ENCODE peak calls at places on chromosome 2, in eight cellular contexts. B is uterus, M is thoracic aorta, Q is pancreas, E is ascending aorta, X is lower lobe of right lung, Z is IMR-90, C is neuronal stem cell. T is an unnamed sample.

GRCh38 chr2:105329561-105330495 is at the start of gene TGFBRAP1:
- DNase-seq in B (peak; percentile 48), M (no peak), Q (peak; percentile 60), E (no peak), X (peak; percentile 69), Z (peak; percentile 42), C (peak; percentile 41), T (peak; percentile 56)

GRCh38 chr2:16763493-16763899 is 97.9 kb upstream of the CYRIA start:
- DNase-seq in B (no peak), M (no peak), Q (no peak), E (no peak), X (no peak), Z (no peak), C (no peak), T (no peak)

GRCh38 chr2:208570066-208570465 is 163.5 kb downstream of the PTH2R start:
- DNase-seq in B (no peak), M (no peak), Q (no peak), E (no peak), X (no peak), Z (no peak), C (no peak), T (no peak)

GRCh38 chr2:1593371-1594205 is 150.7 kb downstream of the PXDN start:
- DNase-seq in B (no peak), M (no peak), Q (no peak), E (no peak), X (peak; percentile 43), Z (peak; percentile 89), C (no peak), T (no peak)

GRCh38 chr2:55620123-55620779 is 2.8 kb upstream of the PPP4R3B start:
- DNase-seq in B (no peak), M (no peak), Q (peak; percentile 36), E (no peak), X (no peak), Z (peak; percentile 14), C (no peak), T (no peak)

GRCh38 chr2:98269274-98269673 is 77.0 kb upstream of the CNGA3 start:
- DNase-seq in B (no peak), M (no peak), Q (peak; percentile 37), E (no peak), X (no peak), Z (peak; percentile 63), C (peak; percentile 36), T (no peak)

GRCh38 chr2:223075301-223076270 is 23.6 kb downstream of the KCNE4 start:
- DNase-seq in B (no peak), M (no peak), Q (no peak), E (no peak), X (no peak), Z (peak; percentile 86), C (no peak), T (no peak)

GRCh38 chr2:100988630-100989417 is 13.3 kb upstream of the RPL31 start:
- DNase-seq in B (no peak), M (no peak), Q (no peak), E (no peak), X (no peak), Z (peak; percentile 43), C (no peak), T (no peak)

GRCh38 chr2:51490576-51491234 is 458.8 kb upstream of the NRXN1 start:
- DNase-seq in B (no peak), M (no peak), Q (no peak), E (no peak), X (no peak), Z (no peak), C (no peak), T (no peak)

GRCh38 chr2:50712569-50712968 is 319.4 kb downstream of the NRXN1 start:
- DNase-seq in B (no peak), M (no peak), Q (no peak), E (no peak), X (no peak), Z (no peak), C (no peak), T (no peak)

GRCh38 chr2:71277536-71278103 is 50.7 kb upstream of the PAIP2B start:
- DNase-seq in B (no peak), M (no peak), Q (peak; percentile 17), E (no peak), X (peak; percentile 53), Z (no peak), C (peak; percentile 60), T (no peak)

GRCh38 chr2:106159867-106160785 is 34.0 kb downstream of the UXS1 start:
- DNase-seq in B (no peak), M (no peak), Q (no peak), E (no peak), X (no peak), Z (no peak), C (no peak), T (peak; percentile 63)

GRCh38 chr2:147100406-147101035 is 744.3 kb upstream of the ACVR2A start:
- DNase-seq in B (no peak), M (no peak), Q (no peak), E (no peak), X (no peak), Z (peak; percentile 0), C (no peak), T (no peak)

DNA sequence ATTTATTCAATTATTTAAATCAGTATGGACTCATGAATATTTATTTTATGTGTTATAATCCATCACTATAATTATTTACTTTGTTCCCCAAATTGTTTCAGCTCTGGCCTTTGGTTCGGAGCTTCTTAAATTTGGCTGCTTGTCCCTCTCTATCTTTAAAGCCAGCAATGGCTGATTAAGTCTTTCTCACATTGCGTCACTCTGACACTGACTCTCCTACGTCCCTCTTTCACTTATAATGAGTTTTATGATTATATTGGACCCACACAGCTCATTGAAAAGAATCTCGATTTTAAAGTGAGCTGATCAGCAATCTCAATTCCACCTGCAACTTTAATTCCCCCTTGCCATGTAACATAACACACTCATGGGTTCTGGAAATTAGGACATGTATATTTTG is 185.2 kb upstream of the SLC39A10 start:
- DNase-seq in B (no peak), M (no peak), Q (no peak), E (no peak), X (no peak), Z (no peak), C (no peak), T (no peak)
- H3K27ac ChIP-seq in B (no peak overlapping the region), M (no peak overlapping the region), Q (no peak overlapping the region), E (no peak overlapping the region), X (no peak overlapping the region), Z (no peak overlapping the region), C (no peak overlapping the region), T (no peak overlapping the region)

DNA sequence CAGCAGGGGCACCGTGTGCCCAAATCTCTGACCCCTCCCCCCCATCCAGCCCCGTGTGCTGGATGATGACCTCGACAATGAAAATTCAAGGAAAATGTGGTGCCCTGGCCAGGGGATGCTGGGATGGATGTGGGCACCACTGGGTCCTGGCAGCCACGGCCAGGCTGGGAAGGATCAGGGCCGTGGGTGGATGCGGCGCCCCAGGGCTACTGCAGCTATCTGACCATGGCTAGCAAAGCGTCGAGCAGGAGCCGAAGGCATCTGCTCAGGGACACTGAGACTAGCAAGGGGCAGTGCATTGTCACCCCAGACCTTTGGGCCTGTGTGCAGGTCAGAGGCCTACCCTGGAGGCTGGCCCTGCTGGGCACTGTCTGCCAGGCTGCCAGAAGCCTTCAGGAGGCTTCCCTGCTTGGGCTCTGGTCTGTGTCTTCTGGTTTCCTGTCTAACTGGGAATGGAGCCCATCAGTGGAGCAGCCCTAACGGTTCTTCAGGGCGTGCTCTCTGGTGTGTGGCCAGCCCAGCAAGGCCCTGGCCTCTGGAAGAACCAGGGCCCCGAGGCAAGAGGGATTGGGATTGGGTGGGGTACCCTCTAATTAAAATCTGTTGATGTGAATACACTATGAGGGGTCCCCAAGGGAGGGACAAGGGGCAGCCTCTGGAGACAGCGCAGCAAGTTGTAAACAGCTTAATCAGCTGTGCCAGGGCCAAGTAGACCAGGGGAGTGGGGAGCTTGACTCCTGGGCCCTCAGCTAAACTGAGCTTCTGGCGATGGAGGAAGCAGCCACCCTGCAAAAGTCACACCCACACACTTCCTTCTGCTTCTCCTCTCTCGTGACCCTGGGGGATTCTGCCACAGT is 98.0 kb downstream of the STPG4 start:
- DNase-seq in B (no peak), M (no peak), Q (no peak), E (no peak), X (peak; percentile 74), Z (no peak), C (no peak), T (no peak)
- H3K4me1 ChIP-seq in B (peaks cover 45% of the 10 kb centered on the region), M (peaks cover 50% of the 10 kb centered on the region), Q (peaks cover 4% of the 10 kb centered on the region), E (peaks cover 41% of the 10 kb centered on the region), X (peaks cover 46% of the 10 kb centered on the region), Z (peaks cover 37% of the 10 kb centered on the region), C (peaks cover 26% of the 10 kb centered on the region), T (no peaks in the 10 kb centered on the region)

GRCh38 chr2:85275984-85276540 is 51.7 kb downstream of the TGOLN2 start:
- DNase-seq in B (no peak), M (no peak), Q (no peak), E (no peak), X (no peak), Z (no peak), C (no peak), T (no peak)
- H3K27ac ChIP-seq in B (peak overlapping the region; percentile 73), M (peak overlapping the region; percentile 75), Q (no peak overlapping the region), E (peak overlapping the region; percentile 78), X (peak overlapping the region; percentile 54), Z (peak overlapping the region; percentile 53), C (no peak overlapping the region), T (no peak overlapping the region)

GRCh38 chr2:26610504-26611335 is 30.4 kb downstream of the CIB4 start:
- DNase-seq in B (no peak), M (no peak), Q (no peak), E (no peak), X (no peak), Z (no peak), C (no peak), T (no peak)
- H3K4me1 ChIP-seq in B (no peaks in the 10 kb centered on the region), M (peaks cover 50% of the 10 kb centered on the region), Q (peaks cover 38% of the 10 kb centered on the region), E (peaks cover 24% of the 10 kb centered on the region), X (peaks cover 67% of the 10 kb centered on the region), Z (peaks cover 2% of the 10 kb centered on the region), C (peaks cover 59% of the 10 kb centered on the region), T (peaks cover 20% of the 10 kb centered on the region)

GRCh38 chr2:178295911-178296310 is 101.6 kb downstream of the OSBPL6 start:
- DNase-seq in B (no peak), M (no peak), Q (no peak), E (no peak), X (no peak), Z (no peak), C (no peak), T (no peak)

GRCh38 chr2:178297091-178297411 is 102.7 kb downstream of the OSBPL6 start:
- DNase-seq in B (no peak), M (no peak), Q (no peak), E (no peak), X (no peak), Z (no peak), C (no peak), T (no peak)

GRCh38 chr2:178301595-178302324 is 107.4 kb downstream of the OSBPL6 start:
- DNase-seq in B (no peak), M (no peak), Q (no peak), E (no peak), X (peak; percentile 45), Z (no peak), C (no peak), T (no peak)

GRCh38 chr2:178296394-178297090 is 102.2 kb downstream of the OSBPL6 start:
- DNase-seq in B (no peak), M (no peak), Q (no peak), E (no peak), X (no peak), Z (no peak), C (no peak), T (no peak)

DNA sequence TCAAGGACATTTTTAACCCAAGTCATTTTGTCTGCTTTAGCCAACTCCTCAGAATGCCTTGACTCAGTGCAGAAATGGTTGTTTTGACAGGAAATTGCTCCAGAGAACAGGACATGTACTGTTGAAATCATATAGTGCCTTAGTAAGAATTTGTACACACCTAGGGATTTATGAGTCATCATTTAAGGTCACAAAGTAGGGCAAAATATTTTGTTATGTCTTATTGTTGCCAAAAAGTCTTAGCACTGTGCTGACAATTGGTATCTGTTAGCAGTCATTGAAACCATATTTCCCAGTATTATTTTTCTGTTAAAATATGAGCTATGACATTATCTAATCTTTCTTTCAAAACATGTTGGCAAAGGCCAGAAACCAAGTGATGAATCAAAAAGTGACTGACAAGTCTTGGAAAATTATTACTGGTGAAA is 104.5 kb downstream of the OSBPL6 start:
- DNase-seq in B (no peak), M (no peak), Q (no peak), E (no peak), X (no peak), Z (peak; percentile 48), C (no peak), T (no peak)
- H3K27ac ChIP-seq in B (no peak overlapping the region), M (no peak overlapping the region), Q (no peak overlapping the region), E (peak overlapping the region; percentile 47), X (no peak overlapping the region), Z (no peak overlapping the region), C (no peak overlapping the region), T (no peak overlapping the region)